ENCODE peak calls at places on chromosome 12, in eight cellular contexts. S is Peyer's patch; M is HTR-8/SVneo; P is lung; A is Ammon's horn; K is lower leg skin; F is stimulated activated CD4-positive, alpha-beta T cell treated with anti-CD3 and anti-CD28 coated beads, Interleukin-2, amount 100 ng/mL, for 24 hours; H is tibial nerve. J is an unnamed sample.

GRCh38 chr12:64469455-64470142 is 17.7 kb downstream of the TBK1 start:
- DNase-seq in M (no peak), F (no peak), P (no peak), H (no peak), K (no peak), S (no peak), A (no peak), J (no peak)

GRCh38 chr12:132402831-132403416 is 73.5 kb upstream of the GALNT9 start:
- DNase-seq in F (no peak), H (no peak), P (no peak), A (no peak), S (no peak), M (no peak), K (no peak), J (no peak)

GRCh38 chr12:125187148-125187733 is 122.0 kb downstream of the AACS start:
- DNase-seq in K (no peak), S (no peak), H (no peak), F (no peak), P (no peak), A (peak), M (no peak), J (no peak)

GRCh38 chr12:107581616-107582015 is 104.0 kb upstream of the PWP1 start:
- DNase-seq in H (no peak), A (no peak), F (no peak), K (no peak), M (no peak), P (no peak), S (no peak), J (no peak)

GRCh38 chr12:120686690-120687569 is at the start of gene MLEC:
- DNase-seq in K (peak), P (peak), M (peak), F (peak), H (peak), S (peak), A (peak), J (peak)

GRCh38 chr12:110917467-110917866 is 2.9 kb downstream of the MYL2 start:
- DNase-seq in K (no peak), F (no peak), S (no peak), H (no peak), P (no peak), M (peak), A (no peak), J (no peak)

GRCh38 chr12:45986646-45987338 is 3.6 kb downstream of the SCAF11 start:
- DNase-seq in A (peak), P (no peak), H (no peak), K (no peak), S (peak), M (no peak), F (no peak), J (no peak)

GRCh38 chr12:84712747-84713146 is 199.9 kb downstream of the SLC6A15 start:
- DNase-seq in P (no peak), A (no peak), F (no peak), H (no peak), M (no peak), K (no peak), S (no peak), J (no peak)

GRCh38 chr12:1915082-1915968 is 3.1 kb downstream of the CACNA2D4 start:
- DNase-seq in A (peak), P (peak), S (peak), F (peak), K (no peak), M (no peak), H (peak), J (peak)

GRCh38 chr12:120181991-120182631 is 12.4 kb downstream of the GCN1 start:
- DNase-seq in P (peak), S (no peak), A (no peak), M (peak), F (no peak), H (no peak), K (no peak), J (no peak)

GRCh38 chr12:80218925-80219714 is 119.8 kb downstream of the OTOGL start:
- DNase-seq in M (no peak), P (no peak), F (no peak), H (no peak), K (no peak), S (no peak), A (no peak), J (no peak)

GRCh38 chr12:49331360-49332222 is 5.4 kb downstream of the C1QL4 start:
- DNase-seq in H (peak), M (peak), F (no peak), S (no peak), K (peak), P (peak), A (peak), J (peak)

GRCh38 chr12:48601013-48601756 is 31.3 kb upstream of the LALBA start:
- DNase-seq in F (no peak), H (no peak), S (no peak), M (no peak), A (no peak), P (no peak), K (no peak), J (peak)

GRCh38 chr12:124603143-124603542 is 35.7 kb upstream of the NCOR2 start:
- DNase-seq in S (no peak), M (no peak), K (no peak), A (no peak), H (no peak), P (no peak), F (no peak), J (no peak)

GRCh38 chr12:68932701-68933563 is at the start of gene CPM:
- DNase-seq in M (peak), A (peak), S (peak), K (peak), P (peak), H (no peak), F (peak), J (peak)

GRCh38 chr12:8564656-8565055 is 24.0 kb upstream of the CLEC4E start:
- DNase-seq in M (no peak), A (peak), H (no peak), K (no peak), F (no peak), P (no peak), S (no peak), J (no peak)

GRCh38 chr12:114407034-114407420 is 1.1 kb upstream of the TBX5 start:
- DNase-seq in P (no peak), H (no peak), A (no peak), F (no peak), K (no peak), M (no peak), S (no peak), J (peak)